ENCODE peak calls at places on chromosomes 6 and 20, in five cellular contexts. G is H9, M is mesenchymal stem cell, D is trophoblast cell, Z is H1. T is an unnamed sample.

GRCh38 chr6:87682310-87682709 is 19.7 kb downstream of the AKIRIN2 start:
- DNase-seq in G (no peak), M (no peak), D (no peak), Z (no peak), T (no peak)

GRCh38 chr6:13776602-13777001 is 37.8 kb downstream of the MCUR1 start:
- DNase-seq in G (no peak), M (no peak), D (peak; percentile 81), Z (no peak), T (no peak)

GRCh38 chr6:155314773-155315515 is 660 bp upstream of the TFB1M start:
- DNase-seq in G (no peak), M (peak; percentile 89), D (no peak), Z (no peak), T (no peak)

GRCh38 chr6:15360300-15360699 is 114.4 kb downstream of the JARID2 start:
- DNase-seq in G (no peak), M (no peak), D (no peak), Z (no peak), T (no peak)

GRCh38 chr20:8964944-8965562 is 103.8 kb upstream of the PLCB4 start:
- DNase-seq in G (no peak), M (no peak), D (no peak), Z (no peak), T (no peak)

GRCh38 chr6:72825265-72825918 is 203.5 kb downstream of the KCNQ5 start:
- DNase-seq in G (no peak), M (peak; percentile 95), D (peak; percentile 82), Z (no peak), T (no peak)

GRCh38 chr20:1319462-1319861 is 9.5 kb downstream of the SDCBP2 start:
- DNase-seq in G (no peak), M (no peak), D (no peak), Z (no peak), T (no peak)

GRCh38 chr6:166544294-166544605 is 42.2 kb downstream of the RAMACL start:
- DNase-seq in G (no peak), M (no peak), D (no peak), Z (no peak), T (no peak)

GRCh38 chr20:61161649-61162210 is 90.3 kb upstream of the CDH4 start:
- DNase-seq in G (no peak), M (no peak), D (no peak), Z (no peak), T (no peak)

GRCh38 chr6:15025416-15025815 is 220.5 kb upstream of the JARID2 start:
- DNase-seq in G (no peak), M (no peak), D (peak; percentile 29), Z (no peak), T (no peak)

DNA sequence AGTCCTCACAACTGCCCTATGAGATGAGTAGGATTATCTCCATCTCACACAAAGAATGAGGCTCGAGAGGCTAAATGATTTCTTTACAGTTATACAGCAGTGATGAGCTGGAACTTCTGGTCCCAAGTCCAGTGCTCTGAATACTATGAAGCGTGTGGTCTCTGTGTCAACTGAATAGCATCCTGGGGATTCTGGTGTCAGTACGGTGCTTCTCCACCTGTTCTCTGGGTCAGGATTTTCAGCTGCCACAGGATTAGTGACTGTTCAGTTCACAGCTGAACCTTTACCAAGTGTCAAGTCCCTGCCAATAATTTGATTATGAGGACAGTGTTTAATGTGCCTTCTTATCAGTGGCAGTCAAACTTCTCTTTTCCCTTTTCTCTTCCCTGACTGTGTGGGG is 5.2 kb upstream of the MAFB start:
- DNase-seq in G (no peak), M (no peak), D (no peak), Z (no peak), T (no peak)
- H2BK12ac ChIP-seq in G (no peak overlapping the region), M (no peak overlapping the region), D (no peak overlapping the region), Z (no peak overlapping the region), T (no peak overlapping the region)

GRCh38 chr6:98834060-98835031 is at the start of gene POU3F2:
- DNase-seq in G (peak; percentile 98), M (peak; percentile 83), D (peak; percentile 50), Z (peak; percentile 88), T (peak; percentile 98)
- H2BK12ac ChIP-seq in G (no peak within 1 kb of the TSS), M (no peak within 1 kb of the TSS), D (no peak within 1 kb of the TSS), Z (no peak within 1 kb of the TSS), T (peak within 1 kb of the TSS; percentile 79)

GRCh38 chr6:6582111-6582510 is 6.4 kb upstream of the LY86 start:
- DNase-seq in G (no peak), M (no peak), D (no peak), Z (no peak), T (no peak)
- H2BK12ac ChIP-seq in G (no peak overlapping the region), M (no peak overlapping the region), D (no peak overlapping the region), Z (no peak overlapping the region), T (no peak overlapping the region)

GRCh38 chr6:139925894-139926641 is 551.6 kb upstream of the CITED2 start:
- DNase-seq in G (no peak), M (peak; percentile 88), D (peak; percentile 33), Z (no peak), T (no peak)
- H2BK12ac ChIP-seq in G (no peak overlapping the region), M (peak overlapping the region; percentile 7), D (no peak overlapping the region), Z (no peak overlapping the region), T (no peak overlapping the region)

DNA sequence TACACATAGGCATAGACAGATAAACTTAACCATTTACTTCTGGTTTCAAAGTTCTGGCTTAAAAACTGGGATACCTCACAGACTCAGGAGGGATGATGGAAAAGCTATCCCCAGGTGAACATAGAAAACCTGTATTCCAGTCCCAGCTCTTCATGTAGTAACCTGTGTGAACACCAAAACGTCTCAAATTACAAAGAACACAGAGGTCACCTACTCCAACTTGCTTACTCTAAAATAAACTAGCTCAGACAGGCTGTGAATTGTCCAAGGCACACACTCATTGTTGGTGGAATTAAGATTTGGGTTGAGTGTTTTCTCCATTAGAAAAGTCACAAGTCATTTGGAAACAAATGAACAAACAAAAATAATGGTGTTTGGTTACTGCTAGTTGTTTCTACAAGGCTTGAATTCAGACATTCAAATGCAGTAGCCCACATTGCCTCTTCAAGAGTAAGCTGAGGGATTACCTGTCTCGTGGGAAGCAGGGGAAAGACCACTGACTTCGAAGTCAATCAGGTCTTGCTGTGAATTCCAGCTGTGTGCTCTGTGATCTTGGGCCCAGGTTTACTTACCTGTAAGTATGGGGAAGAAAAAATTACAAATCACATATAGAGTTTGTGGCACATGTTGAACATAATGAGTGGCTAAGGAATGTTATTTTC is 48.2 kb upstream of the LRRC1 start:
- DNase-seq in G (no peak), M (no peak), D (no peak), Z (no peak), T (no peak)
- H2BK12ac ChIP-seq in G (no peak overlapping the region), M (no peak overlapping the region), D (peak overlapping the region; percentile 84), Z (no peak overlapping the region), T (no peak overlapping the region)

GRCh38 chr6:18263561-18264337 is 581 bp downstream of the DEK start:
- DNase-seq in G (no peak), M (peak; percentile 67), D (peak; percentile 62), Z (peak; percentile 66), T (no peak)

GRCh38 chr6:18261877-18262276 is 2.5 kb downstream of the DEK start:
- DNase-seq in G (no peak), M (no peak), D (no peak), Z (no peak), T (no peak)

GRCh38 chr6:18265099-18265372 is 706 bp upstream of the DEK start:
- DNase-seq in G (no peak), M (no peak), D (no peak), Z (no peak), T (no peak)

GRCh38 chr6:18264338-18265098 is at the start of gene DEK:
- DNase-seq in G (peak; percentile 87), M (peak; percentile 87), D (peak; percentile 83), Z (peak; percentile 82), T (peak; percentile 88)

GRCh38 chr6:18262812-18263560 is 1.3 kb downstream of the DEK start:
- DNase-seq in G (no peak), M (peak; percentile 47), D (peak; percentile 18), Z (no peak), T (no peak)
- H2BK12ac ChIP-seq in G (no peak overlapping the region), M (no peak overlapping the region), D (no peak overlapping the region), Z (no peak overlapping the region), T (no peak overlapping the region)

GRCh38 chr6:78398292-78398691 is 469.1 kb upstream of the IRAK1BP1 start:
- DNase-seq in G (no peak), M (no peak), D (no peak), Z (no peak), T (no peak)

GRCh38 chr6:78397537-78397936 is 469.8 kb upstream of the IRAK1BP1 start:
- DNase-seq in G (no peak), M (no peak), D (peak; percentile 2), Z (no peak), T (no peak)

DNA sequence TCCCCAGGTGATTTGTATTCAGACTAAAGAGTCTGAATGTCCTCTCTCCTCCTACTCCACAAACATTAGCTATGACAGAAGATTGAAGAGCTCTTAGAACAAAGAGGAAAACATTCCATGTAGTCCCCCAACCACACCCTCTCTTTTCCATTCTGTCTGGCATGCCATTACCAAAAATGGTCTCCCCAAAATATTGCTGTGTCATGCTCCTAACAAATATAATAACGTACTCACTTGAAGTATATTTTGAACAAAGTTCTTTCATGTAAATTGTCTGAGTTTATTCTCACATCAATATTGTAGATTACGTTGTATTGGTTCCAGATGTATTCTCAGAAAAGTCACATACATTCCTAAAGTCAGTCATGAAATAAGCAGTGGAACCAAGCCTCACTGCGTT is 467.3 kb upstream of the IRAK1BP1 start:
- DNase-seq in G (no peak), M (no peak), D (no peak), Z (no peak), T (no peak)
- H2BK12ac ChIP-seq in G (no peak overlapping the region), M (no peak overlapping the region), D (no peak overlapping the region), Z (no peak overlapping the region), T (no peak overlapping the region)

DNA sequence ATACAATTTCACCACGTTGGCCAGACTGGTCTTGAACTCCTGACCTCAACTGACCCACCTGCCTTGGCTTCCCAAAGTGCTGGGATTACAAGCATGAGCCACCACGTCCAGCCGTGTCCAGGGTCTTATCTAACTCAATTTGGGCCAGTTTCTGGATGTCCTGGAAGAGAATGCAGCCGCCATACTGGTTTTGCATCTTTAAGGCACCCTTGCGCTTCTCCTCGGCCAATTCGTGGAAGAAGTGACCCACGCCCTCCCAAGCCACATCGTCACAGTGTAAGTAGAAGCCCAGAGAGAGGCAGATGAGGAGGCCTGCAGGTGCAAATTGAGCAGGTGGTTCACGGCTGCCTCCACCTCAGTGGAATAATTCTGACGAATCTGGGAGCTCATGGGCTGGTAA is 3.7 kb upstream of the ZNF335 start:
- DNase-seq in G (no peak), M (no peak), D (no peak), Z (no peak), T (no peak)
- H2BK12ac ChIP-seq in G (no peak overlapping the region), M (no peak overlapping the region), D (no peak overlapping the region), Z (peak overlapping the region; percentile 17), T (peak overlapping the region; percentile 1)

T was measured in neuronal stem cell.